ENCODE peak calls at places on chromosome 9, in seven cellular contexts. L, V, T, C, F, Q and Y are unnamed samples.

GRCh38 chr9:122179690-122180074 is 20.0 kb downstream of the MORN5 start:
- DNase-seq in V (no peak), F (no peak), L (no peak), Q (no peak), T (no peak), C (no peak), Y (no peak)

GRCh38 chr9:92384373-92384772 is 20.0 kb downstream of the OGN start:
- DNase-seq in Q (no peak), L (no peak), V (no peak), C (no peak), F (no peak), T (no peak), Y (no peak)

GRCh38 chr9:137194909-137195308 is 5.6 kb downstream of the TPRN start:
- DNase-seq in T (no peak), V (no peak), F (no peak), Q (no peak), C (no peak), L (no peak), Y (no peak)

GRCh38 chr9:134338394-134339182 is 12.3 kb downstream of the RXRA start:
- DNase-seq in V (no peak), C (no peak), T (peak), F (no peak), Q (no peak), L (no peak), Y (no peak)

GRCh38 chr9:76817489-76817888 is 53.3 kb downstream of the PCA3 start:
- DNase-seq in V (no peak), F (peak), L (peak), T (peak), C (no peak), Q (no peak), Y (no peak)

GRCh38 chr9:72951043-72951442 is 1.8 kb downstream of the ALDH1A1 start:
- DNase-seq in F (no peak), Q (no peak), T (no peak), L (no peak), C (no peak), V (no peak), Y (no peak)

GRCh38 chr9:15837079-15837679 is 284.3 kb downstream of the CCDC171 start:
- DNase-seq in L (peak), C (no peak), Q (no peak), T (peak), F (no peak), V (no peak), Y (peak)

GRCh38 chr9:95092321-95093072 is 225.0 kb downstream of the FANCC start:
- DNase-seq in L (no peak), V (no peak), T (peak), Q (no peak), F (no peak), C (no peak), Y (no peak)

DNA sequence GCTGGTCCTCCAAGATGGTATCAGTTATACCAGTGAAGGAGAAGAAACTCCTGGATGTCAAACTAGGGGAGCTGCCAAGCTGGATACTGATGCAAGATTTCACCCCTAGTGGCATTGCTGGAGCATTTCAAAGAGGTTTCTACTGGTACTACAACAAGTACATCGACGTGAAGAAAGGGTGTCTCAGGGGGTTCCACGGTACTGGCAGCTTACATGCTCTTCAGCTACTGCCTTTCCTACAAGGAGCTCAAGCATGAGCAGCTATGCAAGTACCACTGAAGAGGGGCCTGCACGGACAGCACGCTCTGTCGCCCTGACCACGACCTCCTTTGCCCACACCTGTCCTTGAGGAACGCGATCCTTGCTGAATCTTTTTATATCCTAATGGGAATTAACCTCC is 19.5 kb downstream of the ACTL7B start:
- DNase-seq in C (no peak), L (no peak), F (no peak), T (no peak), V (no peak), Q (no peak), Y (no peak)
- TF ChIP-seq CTCF in C (no peak), L (no peak), F (no peak), T (no peak), V (no peak), Q (no peak), Y (no peak)

GRCh38 chr9:272251-273213 is 57.9 kb downstream of the DOCK8 start:
- DNase-seq in L (no peak), Q (no peak), F (no peak), T (no peak), V (peak), C (peak), Y (peak)
- H3K4me3 ChIP-seq in L (no peak), Q (no peak), F (no peak), T (no peak), V (peak), C (peak), Y (peak)

DNA sequence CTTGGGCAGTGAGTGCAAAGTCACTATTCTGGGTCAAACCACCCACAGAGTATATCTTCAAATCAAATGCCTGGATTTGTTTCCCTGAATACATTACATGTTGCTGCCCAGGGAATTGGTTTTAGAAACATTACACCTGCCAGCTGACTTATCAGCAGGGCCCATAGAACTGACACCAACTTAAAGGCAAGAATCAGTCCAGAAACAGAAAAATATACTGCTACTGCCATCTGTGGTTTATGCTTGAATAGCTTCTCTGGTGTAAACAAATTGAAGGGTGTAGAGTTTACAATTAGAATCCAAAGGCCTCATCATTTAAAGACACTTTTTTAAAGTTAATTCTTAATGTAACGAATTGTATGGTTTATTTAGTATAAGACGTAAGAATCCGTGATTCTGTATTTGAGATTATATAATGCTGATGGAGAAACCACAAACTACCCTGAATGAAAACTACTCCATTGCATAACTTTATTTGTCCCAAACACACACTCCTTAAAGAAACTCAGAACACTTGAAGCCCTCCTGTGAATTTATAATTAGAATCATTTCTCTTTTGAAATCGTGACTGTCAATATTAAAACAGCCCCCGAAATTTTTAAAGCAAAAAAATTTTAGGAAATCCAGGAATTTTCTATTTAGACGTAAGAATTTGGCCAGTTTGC is 6.2 kb downstream of the NR6A1 start:
- DNase-seq in C (no peak), V (no peak), L (peak), T (peak), Q (no peak), F (no peak), Y (no peak)
- TF ChIP-seq CTCF in C (peak), V (no peak), L (peak), T (peak), Q (peak), F (no peak), Y (peak)

GRCh38 chr9:127557466-127557869 is 54.6 kb upstream of the STXBP1 start:
- DNase-seq in Q (peak), L (no peak), T (peak), F (no peak), C (peak), V (peak), Y (no peak)
- H3K4me3 ChIP-seq in Q (no peak), L (no peak), T (no peak), F (no peak), C (no peak), V (peak), Y (no peak)

GRCh38 chr9:131008909-131009618 is at the start of gene LAMC3:
- DNase-seq in T (peak), V (no peak), Q (no peak), C (no peak), L (peak), F (no peak), Y (no peak)
- TF ChIP-seq CTCF in T (peak), V (no peak), Q (peak), C (peak), L (peak), F (no peak), Y (no peak)

DNA sequence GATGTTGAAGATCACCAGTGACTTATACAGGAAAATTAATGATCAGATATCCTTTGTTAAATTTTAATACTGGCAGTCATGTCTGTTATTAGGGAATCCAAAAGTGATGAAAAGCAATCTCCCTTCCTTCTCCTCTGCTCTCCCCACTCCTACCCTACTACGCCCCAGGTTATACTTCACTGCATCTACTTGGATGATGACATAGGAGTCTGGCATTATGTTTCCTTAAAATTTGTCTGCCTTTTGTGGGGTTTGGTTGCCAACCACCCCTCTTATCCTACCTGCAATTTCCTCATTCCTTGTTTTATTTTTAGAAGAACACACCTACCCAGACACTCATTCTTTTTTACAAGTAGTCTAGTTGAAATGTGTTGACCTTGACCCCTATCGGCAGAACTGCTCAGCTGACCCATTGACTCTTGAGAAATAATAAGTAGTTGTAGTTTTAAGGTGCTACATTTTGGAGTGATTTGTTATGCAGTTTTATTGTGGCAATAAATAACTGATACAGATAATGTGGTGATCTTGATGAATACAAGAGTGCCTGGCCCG is 5.1 kb upstream of the MOB3B start:
- DNase-seq in V (no peak), F (no peak), C (no peak), T (no peak), Q (no peak), L (no peak), Y (no peak)
- H3K4me3 ChIP-seq in V (no peak), F (no peak), C (no peak), T (no peak), Q (no peak), L (no peak), Y (no peak)

GRCh38 chr9:1718836-1719235 is 296.3 kb upstream of the SMARCA2 start:
- DNase-seq in Q (no peak), V (no peak), F (no peak), L (no peak), T (no peak), C (no peak), Y (no peak)
- TF ChIP-seq CTCF in Q (no peak), V (no peak), F (no peak), L (no peak), T (no peak), C (no peak), Y (no peak)